ENCODE peak calls at places on chromosomes 11 and 22, in eight cellular contexts. K, C, Z, Y, U, F, A and L are unnamed samples.

GRCh38 chr11:120337896-120338840 is 2.0 kb downstream of the ARHGEF12 start:
- DNase-seq in K (no peak), C (no peak), Z (no peak), Y (no peak), U (peak), F (no peak), A (no peak), L (peak)

GRCh38 chr11:108937756-108938155 is 272.9 kb downstream of the DDX10 start:
- DNase-seq in K (no peak), C (no peak), Z (no peak), Y (no peak), U (no peak), F (no peak), A (no peak), L (no peak)

GRCh38 chr11:78646564-78647185 is 72.0 kb upstream of the NARS2 start:
- DNase-seq in K (no peak), C (no peak), Z (peak), Y (no peak), U (peak), F (peak), A (no peak), L (peak)

GRCh38 chr11:134666273-134667174 is 254.5 kb upstream of the B3GAT1 start:
- DNase-seq in K (no peak), C (no peak), Z (no peak), Y (no peak), U (no peak), F (no peak), A (no peak), L (no peak)

GRCh38 chr11:85889676-85890579 is 34.7 kb downstream of the CCDC83 start:
- DNase-seq in K (no peak), C (no peak), Z (no peak), Y (peak), U (peak), F (no peak), A (no peak), L (peak)

GRCh38 chr11:87454246-87454645 is 416.5 kb downstream of the TMEM135 start:
- DNase-seq in K (no peak), C (no peak), Z (no peak), Y (no peak), U (no peak), F (no peak), A (no peak), L (peak)

GRCh38 chr11:2926611-2927492 is 2.4 kb downstream of the PHLDA2 start:
- DNase-seq in K (no peak), C (no peak), Z (no peak), Y (no peak), U (no peak), F (no peak), A (no peak), L (peak)

GRCh38 chr11:12330491-12331231 is 46.7 kb upstream of the PARVA start:
- DNase-seq in K (no peak), C (no peak), Z (no peak), Y (no peak), U (no peak), F (no peak), A (no peak), L (peak)

GRCh38 chr22:49373801-49374226 is 453.9 kb downstream of the BRD1 start:
- DNase-seq in K (no peak), C (no peak), Z (no peak), Y (no peak), U (no peak), F (peak), A (no peak), L (no peak)

GRCh38 chr11:132734217-132734616 is 798.1 kb downstream of the OPCML start:
- DNase-seq in K (no peak), C (no peak), Z (no peak), Y (no peak), U (no peak), F (no peak), A (no peak), L (no peak)

GRCh38 chr11:70901951-70902521 is 350.3 kb downstream of the SHANK2 start:
- DNase-seq in K (no peak), C (no peak), Z (no peak), Y (no peak), U (no peak), F (no peak), A (no peak), L (no peak)

GRCh38 chr22:23243006-23243573 is 62.8 kb downstream of the BCR start:
- DNase-seq in K (no peak), C (no peak), Z (peak), Y (no peak), U (peak), F (no peak), A (no peak), L (no peak)

GRCh38 chr11:132850106-132850505 is 682.2 kb downstream of the OPCML start:
- DNase-seq in K (no peak), C (no peak), Z (no peak), Y (no peak), U (no peak), F (no peak), A (no peak), L (no peak)

GRCh38 chr22:11613898-11614755 is 3913.9 kb upstream of the OR11H1 start:
- DNase-seq in K (no peak), C (no peak), Z (no peak), Y (no peak), U (no peak), F (no peak), A (no peak), L (no peak)